ENCODE peak calls at places on chromosomes 4 and X, in seven cellular contexts. C is cardiac muscle cell, L is Peyer's patch, P is heart left ventricle, Y is HCT116, T is IMR-90, I is astrocyte. B is an unnamed sample.

GRCh38 chr4:912548-913279 is 19.4 kb downstream of the GAK start:
- DNase-seq in C (no peak), L (no peak), P (no peak), Y (no peak), T (no peak), I (peak), B (no peak)

GRCh38 chrX:25025615-25026014 is 9.8 kb upstream of the ARX start:
- DNase-seq in C (no peak), L (no peak), P (no peak), Y (no peak), T (no peak), I (no peak), B (no peak)

GRCh38 chr4:54754394-54754793 is 96.6 kb downstream of the KIT start:
- DNase-seq in C (no peak), L (no peak), P (no peak), Y (no peak), T (no peak), I (no peak), B (no peak)

GRCh38 chr4:153651041-153651960 is 32.8 kb upstream of the TLR2 start:
- DNase-seq in C (no peak), L (peak), P (peak), Y (no peak), T (no peak), I (no peak), B (peak)

GRCh38 chrX:66633541-66633940 is 5.3 kb downstream of the EDA2R start:
- DNase-seq in C (peak), L (no peak), P (no peak), Y (no peak), T (peak), I (peak), B (no peak)

GRCh38 chr4:73742776-73743175 is 2.4 kb downstream of the CXCL8 start:
- DNase-seq in C (no peak), L (no peak), P (no peak), Y (no peak), T (no peak), I (no peak), B (no peak)

GRCh38 chr4:17718471-17718870 is 63.0 kb downstream of the FAM184B start:
- DNase-seq in C (no peak), L (no peak), P (no peak), Y (no peak), T (no peak), I (no peak), B (no peak)

GRCh38 chr4:87387237-87387636 is 3.8 kb downstream of the HSD17B11 start:
- DNase-seq in C (no peak), L (no peak), P (no peak), Y (no peak), T (no peak), I (no peak), B (no peak)

GRCh38 chr4:17494833-17495232 is 17.1 kb downstream of the QDPR start:
- DNase-seq in C (no peak), L (no peak), P (no peak), Y (no peak), T (no peak), I (no peak), B (no peak)

GRCh38 chr4:8259743-8260430 is 9.7 kb upstream of the HTRA3 start:
- DNase-seq in C (no peak), L (no peak), P (no peak), Y (no peak), T (no peak), I (no peak), B (no peak)

GRCh38 chr4:153799708-153800074 is 10.8 kb upstream of the SFRP2 start:
- DNase-seq in C (no peak), L (no peak), P (no peak), Y (no peak), T (no peak), I (no peak), B (no peak)

GRCh38 chr4:173424899-173425805 is 26.2 kb upstream of the SCRG1 start:
- DNase-seq in C (peak), L (no peak), P (no peak), Y (no peak), T (peak), I (peak), B (no peak)

GRCh38 chr4:71406459-71406963 is 67.7 kb downstream of the SLC4A4 start:
- DNase-seq in C (peak), L (no peak), P (no peak), Y (no peak), T (peak), I (peak), B (no peak)

GRCh38 chrX:85611926-85612325 is 232.5 kb upstream of the POF1B start:
- DNase-seq in C (peak), L (no peak), P (no peak), Y (no peak), T (peak), I (peak), B (no peak)

GRCh38 chr4:139171878-139172691 is 4.9 kb downstream of the ELF2 start:
- DNase-seq in C (peak), L (no peak), P (no peak), Y (no peak), T (peak), I (peak), B (no peak)

GRCh38 chr4:186820371-186820990 is 96.8 kb upstream of the FAT1 start:
- DNase-seq in C (peak), L (no peak), P (peak), Y (peak), T (peak), I (peak), B (no peak)

GRCh38 chr4:23945521-23946017 is 55.7 kb upstream of the PPARGC1A start:
- DNase-seq in C (peak), L (no peak), P (no peak), Y (no peak), T (peak), I (peak), B (no peak)

GRCh38 chr4:53601251-53601764 is 10.0 kb upstream of the LNX1 start:
- DNase-seq in C (peak), L (no peak), P (no peak), Y (no peak), T (no peak), I (no peak), B (no peak)

GRCh38 chr4:145179201-145179860 is 1.1 kb downstream of the OTUD4 start:
- DNase-seq in C (peak), L (peak), P (peak), Y (peak), T (peak), I (peak), B (peak)

GRCh38 chrX:120426599-120426998 is 42.5 kb downstream of the LAMP2 start:
- DNase-seq in C (no peak), L (no peak), P (no peak), Y (no peak), T (peak), I (peak), B (no peak)

GRCh38 chrX:120429776-120430535 is 39.1 kb downstream of the LAMP2 start:
- DNase-seq in C (no peak), L (no peak), P (no peak), Y (no peak), T (no peak), I (no peak), B (no peak)

GRCh38 chrX:120428309-120428708 is 40.8 kb downstream of the LAMP2 start:
- DNase-seq in C (peak), L (no peak), P (no peak), Y (no peak), T (no peak), I (no peak), B (no peak)
- H3K27ac ChIP-seq in C (no peak), L (no peak), P (no peak), Y (no peak), T (no peak), I (no peak), B (no peak)

DNA sequence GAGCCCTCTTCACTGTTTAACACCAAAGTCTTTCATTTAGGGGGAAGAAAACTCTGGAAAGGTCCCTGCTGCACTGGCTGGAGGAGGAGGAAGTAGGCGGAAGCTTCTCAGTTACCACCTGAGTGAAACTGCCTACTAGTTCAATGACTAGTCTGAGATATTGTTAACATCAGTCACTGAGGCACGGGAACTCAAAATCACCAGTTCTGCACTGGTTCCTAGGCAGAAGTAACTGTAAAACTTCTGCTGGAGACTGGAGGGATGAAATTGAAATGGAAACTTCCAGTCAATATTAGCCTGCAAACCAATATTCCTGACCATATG is 178.3 kb downstream of the SNCA start:
- DNase-seq in C (no peak), L (no peak), P (no peak), Y (no peak), T (no peak), I (no peak), B (no peak)
- H3K27ac ChIP-seq in C (no peak), L (no peak), P (no peak), Y (no peak), T (no peak), I (no peak), B (no peak)

GRCh38 chrX:118524344-118524743 is 28.7 kb downstream of the DOCK11 start:
- DNase-seq in C (no peak), L (no peak), P (no peak), Y (no peak), T (no peak), I (no peak), B (no peak)

GRCh38 chrX:118523920-118524319 is 28.3 kb downstream of the DOCK11 start:
- DNase-seq in C (no peak), L (no peak), P (no peak), Y (no peak), T (no peak), I (no peak), B (peak)

GRCh38 chrX:118520858-118521206 is 25.2 kb downstream of the DOCK11 start:
- DNase-seq in C (no peak), L (no peak), P (no peak), Y (no peak), T (no peak), I (no peak), B (no peak)

GRCh38 chrX:118521435-118521834 is 25.8 kb downstream of the DOCK11 start:
- DNase-seq in C (peak), L (no peak), P (no peak), Y (no peak), T (peak), I (peak), B (no peak)

DNA sequence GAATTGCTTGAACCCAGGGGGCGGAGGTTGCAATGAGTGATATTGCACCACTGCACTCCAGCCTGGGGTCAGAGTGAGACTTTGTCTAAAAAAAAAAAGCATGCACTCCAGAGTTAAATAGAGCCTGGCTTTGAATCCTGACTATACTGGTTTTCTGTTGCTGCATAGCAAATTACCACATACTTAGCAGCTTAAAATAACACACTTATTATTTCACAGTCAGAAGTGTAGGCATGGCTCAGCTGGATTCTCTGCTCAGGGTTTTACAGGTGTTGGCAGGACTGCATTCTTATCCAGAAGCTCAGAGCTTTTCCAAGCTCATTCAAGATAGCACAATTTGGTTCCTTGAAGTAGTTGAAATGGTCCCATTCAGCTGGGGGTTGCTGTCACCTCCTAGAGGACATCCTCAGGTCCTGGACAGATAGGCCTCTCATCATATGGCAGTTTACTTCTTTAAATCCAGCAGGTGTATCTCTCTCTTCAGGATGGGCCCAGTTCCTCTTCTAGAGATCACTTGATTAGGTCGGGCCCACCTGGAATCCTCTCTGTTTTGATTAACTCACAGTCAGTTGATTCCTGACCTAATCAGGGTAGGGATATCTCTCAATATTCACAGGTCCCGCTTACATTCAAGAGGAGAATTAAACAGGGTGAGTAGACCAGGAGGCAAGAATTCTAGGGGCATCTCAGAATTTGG is 26.8 kb downstream of the DOCK11 start:
- DNase-seq in C (no peak), L (no peak), P (no peak), Y (no peak), T (no peak), I (no peak), B (no peak)
- H3K27ac ChIP-seq in C (no peak), L (no peak), P (no peak), Y (no peak), T (peak), I (no peak), B (no peak)

GRCh38 chr4:78938474-78938867 is 767 bp downstream of the PAQR3 start:
- DNase-seq in C (no peak), L (no peak), P (no peak), Y (no peak), T (no peak), I (no peak), B (no peak)
- H3K27ac ChIP-seq in C (no peak), L (no peak), P (no peak), Y (peak), T (no peak), I (peak), B (peak)

DNA sequence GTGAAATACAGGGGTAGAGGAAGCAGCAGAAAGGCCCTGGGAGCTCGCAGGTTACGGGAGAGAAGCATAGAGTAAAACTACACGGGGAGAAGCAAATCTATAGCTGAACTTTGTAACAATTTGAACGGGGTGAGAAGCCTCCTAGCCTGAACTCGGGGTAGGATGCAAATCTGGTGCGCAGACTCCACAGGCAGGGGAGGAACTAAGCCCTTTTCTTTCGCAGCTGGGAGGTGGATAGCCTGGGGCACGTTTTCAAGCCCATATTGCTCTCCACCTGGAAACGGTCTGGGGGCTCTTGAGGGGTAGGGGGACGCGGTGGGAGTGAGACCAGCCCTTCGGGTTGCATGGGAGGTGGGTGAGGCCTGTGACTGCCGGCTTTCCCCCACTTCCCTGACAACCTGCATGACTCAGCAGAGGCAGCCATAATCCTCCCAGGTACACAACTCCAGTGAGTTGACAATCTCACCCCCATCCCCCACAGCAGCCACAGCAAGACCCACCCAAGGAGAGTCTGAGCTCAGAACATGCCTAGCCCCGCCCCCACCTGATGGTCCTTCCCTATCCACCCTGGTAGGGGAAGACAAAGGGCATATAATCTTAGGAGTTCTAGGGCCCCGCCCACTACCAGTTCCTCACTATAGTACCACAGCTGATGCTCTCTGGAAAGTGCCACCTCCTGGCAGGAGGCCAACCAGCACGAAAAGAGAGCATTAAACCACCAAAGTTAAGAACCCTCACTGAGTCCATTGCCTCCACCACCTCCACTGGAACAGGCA is 29.9 kb downstream of the SOWAHB start:
- DNase-seq in C (no peak), L (no peak), P (no peak), Y (no peak), T (no peak), I (no peak), B (no peak)
- H3K27ac ChIP-seq in C (no peak), L (peak), P (no peak), Y (peak), T (no peak), I (no peak), B (no peak)

DNA sequence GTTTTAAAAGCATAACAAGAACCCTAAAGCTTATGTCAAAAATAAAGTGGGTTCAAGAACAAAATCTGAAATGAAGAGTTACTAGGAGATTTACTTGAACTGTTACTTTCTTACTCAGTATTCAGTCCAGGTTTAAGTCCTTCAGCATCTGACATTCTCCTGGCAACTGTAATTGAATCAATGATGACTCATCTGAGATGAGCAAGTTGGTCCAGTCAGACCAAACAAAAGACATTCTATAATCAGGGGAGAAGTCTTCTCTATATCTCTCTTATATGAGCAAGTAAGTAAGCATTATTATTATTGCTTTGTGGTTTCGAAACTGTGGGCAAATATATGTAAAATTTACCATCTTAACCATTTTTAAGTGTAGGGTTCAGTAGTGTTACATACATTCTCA is 34.6 kb downstream of the MAP9 start:
- DNase-seq in C (peak), L (no peak), P (no peak), Y (no peak), T (peak), I (peak), B (no peak)
- H3K27ac ChIP-seq in C (no peak), L (no peak), P (no peak), Y (no peak), T (no peak), I (no peak), B (no peak)

GRCh38 chrX:153781428-153782047 is 697 bp downstream of the SRPK3 start:
- DNase-seq in C (no peak), L (no peak), P (peak), Y (no peak), T (no peak), I (no peak), B (no peak)

GRCh38 chrX:153780678-153781427 is at the start of gene SRPK3:
- DNase-seq in C (peak), L (no peak), P (peak), Y (no peak), T (no peak), I (no peak), B (no peak)

GRCh38 chrX:153778684-153779101 is 2.1 kb upstream of the SRPK3 start:
- DNase-seq in C (no peak), L (no peak), P (no peak), Y (no peak), T (no peak), I (no peak), B (no peak)

GRCh38 chrX:153778151-153778551 is 2.7 kb upstream of the SRPK3 start:
- DNase-seq in C (no peak), L (no peak), P (no peak), Y (no peak), T (no peak), I (no peak), B (no peak)

DNA sequence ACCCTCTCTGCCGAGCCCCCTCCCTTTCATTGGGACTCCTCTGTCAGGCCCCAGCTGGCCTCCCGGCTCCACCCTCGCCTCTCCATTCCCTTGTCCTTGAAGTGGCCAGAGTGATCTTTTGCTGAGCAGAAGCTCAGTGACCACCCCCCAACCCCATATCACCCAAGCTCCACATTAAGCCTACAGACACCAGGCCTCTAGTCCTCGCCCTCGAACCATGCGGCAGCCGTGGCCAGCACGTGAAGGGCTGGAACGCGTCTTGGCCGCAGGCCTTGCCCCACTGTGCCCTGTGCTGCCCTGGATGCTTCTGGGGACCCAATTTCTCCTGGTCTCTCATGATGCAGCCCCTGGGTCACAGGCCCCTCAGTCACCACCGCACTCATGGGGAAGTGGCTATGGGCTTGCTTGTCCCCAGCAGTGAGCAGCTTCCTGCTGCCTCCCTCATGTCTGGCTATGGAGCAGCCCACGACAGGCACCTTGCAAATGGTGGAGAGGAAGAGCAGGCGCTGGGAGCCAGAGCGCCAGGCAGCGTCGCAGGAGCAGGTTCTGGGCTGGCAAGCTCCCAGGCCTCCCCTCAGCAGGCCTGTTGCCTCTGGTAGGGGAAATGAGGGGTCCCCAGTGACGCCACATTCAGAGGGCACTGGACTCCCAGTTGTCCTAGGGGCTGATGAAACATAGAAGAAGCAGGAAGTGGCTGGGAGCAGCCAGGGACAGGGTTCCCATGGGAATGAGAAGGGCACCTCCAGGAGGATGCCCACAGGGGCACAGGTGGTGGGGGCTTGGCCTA is 757 bp upstream of the SRPK3 start:
- DNase-seq in C (no peak), L (no peak), P (no peak), Y (no peak), T (no peak), I (no peak), B (no peak)
- H3K27ac ChIP-seq in C (no peak), L (no peak), P (peak), Y (no peak), T (no peak), I (no peak), B (no peak)

GRCh38 chrX:14837155-14837554 is 35.7 kb downstream of the FANCB start:
- DNase-seq in C (no peak), L (no peak), P (no peak), Y (no peak), T (no peak), I (no peak), B (no peak)

GRCh38 chrX:14832591-14832990 is 40.3 kb downstream of the FANCB start:
- DNase-seq in C (no peak), L (no peak), P (no peak), Y (no peak), T (peak), I (peak), B (no peak)

GRCh38 chrX:14829643-14830042 is 43.2 kb downstream of the FANCB start:
- DNase-seq in C (no peak), L (no peak), P (no peak), Y (no peak), T (no peak), I (no peak), B (no peak)

GRCh38 chrX:14832151-14832550 is 40.7 kb downstream of the FANCB start:
- DNase-seq in C (peak), L (no peak), P (no peak), Y (no peak), T (peak), I (peak), B (no peak)
- H3K27ac ChIP-seq in C (no peak), L (no peak), P (no peak), Y (no peak), T (peak), I (peak), B (no peak)

DNA sequence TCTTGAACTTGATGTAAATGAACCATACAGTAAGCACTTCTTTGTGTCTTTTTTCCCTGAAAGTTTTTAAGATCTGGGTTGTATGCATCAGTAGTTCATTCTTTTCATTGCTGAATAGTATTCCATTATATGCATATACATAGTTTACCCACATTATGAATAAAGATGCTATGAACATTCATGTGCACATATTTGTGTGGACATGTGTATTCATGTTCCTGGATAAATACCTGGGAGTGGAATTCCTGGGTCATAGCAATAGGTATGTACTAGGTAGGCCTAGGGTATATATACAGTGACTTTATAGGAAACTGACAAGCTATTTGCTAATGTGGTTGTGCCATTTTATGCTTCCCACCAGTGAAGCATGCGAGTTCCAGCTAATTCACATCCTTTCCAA is 215.9 kb downstream of the NR3C2 start:
- DNase-seq in C (no peak), L (no peak), P (no peak), Y (no peak), T (no peak), I (no peak), B (no peak)
- H3K27ac ChIP-seq in C (no peak), L (no peak), P (no peak), Y (no peak), T (no peak), I (no peak), B (no peak)